ENCODE peak calls at places on chromosomes 1 and 21, in seven cellular contexts. D, I, X, Y, F, W and Z are unnamed samples.

GRCh38 chr1:146019225-146020057 is 2.1 kb downstream of the HJV start:
- DNase-seq in D (no peak), I (no peak), X (no peak), Y (no peak), F (no peak), W (no peak), Z (no peak)

GRCh38 chr21:17901458-17902092 is 82.4 kb upstream of the C21orf91 start:
- DNase-seq in D (no peak), I (no peak), X (no peak), Y (peak; percentile 23), F (no peak), W (no peak), Z (no peak)

GRCh38 chr21:23886828-23887708 is 1720.2 kb downstream of the MRPL39 start:
- DNase-seq in D (no peak), I (no peak), X (peak; percentile 11), Y (no peak), F (no peak), W (no peak), Z (no peak)

GRCh38 chr1:193754732-193755427 is 568.5 kb upstream of the B3GALT2 start:
- DNase-seq in D (no peak), I (no peak), X (no peak), Y (no peak), F (no peak), W (no peak), Z (no peak)

GRCh38 chr1:235883261-235883927 is 16.7 kb upstream of the LYST start:
- DNase-seq in D (no peak), I (no peak), X (no peak), Y (peak; percentile 76), F (no peak), W (peak; percentile 46), Z (no peak)

GRCh38 chr1:154178006-154178405 is 13.9 kb downstream of the TPM3 start:
- DNase-seq in D (no peak), I (no peak), X (peak; percentile 79), Y (no peak), F (no peak), W (no peak), Z (no peak)

GRCh38 chr1:181089777-181090505 is 1.4 kb downstream of the IER5 start:
- DNase-seq in D (no peak), I (no peak), X (peak; percentile 68), Y (no peak), F (peak; percentile 30), W (peak; percentile 80), Z (no peak)

GRCh38 chr1:210646258-210646616 is 317.5 kb downstream of the HHAT start:
- DNase-seq in D (no peak), I (no peak), X (no peak), Y (no peak), F (no peak), W (no peak), Z (no peak)

GRCh38 chr1:75125161-75125681 is 9.0 kb upstream of the LHX8 start:
- DNase-seq in D (no peak), I (no peak), X (no peak), Y (no peak), F (no peak), W (no peak), Z (no peak)

GRCh38 chr1:201539561-201540404 is 856 bp downstream of the NAV1 start:
- DNase-seq in D (no peak), I (no peak), X (peak; percentile 44), Y (no peak), F (no peak), W (peak; percentile 77), Z (no peak)

GRCh38 chr1:227563319-227564201 is at the start of gene ZNF678:
- DNase-seq in D (peak; percentile 85), I (peak; percentile 96), X (peak; percentile 100), Y (peak; percentile 80), F (peak; percentile 91), W (peak; percentile 99), Z (peak; percentile 91)

GRCh38 chr1:48530727-48531351 is 58.8 kb upstream of the SPATA6 start:
- DNase-seq in D (peak; percentile 85), I (peak; percentile 33), X (peak; percentile 83), Y (no peak), F (peak; percentile 59), W (peak; percentile 50), Z (peak; percentile 13)

GRCh38 chr1:1891349-1892078 is 627 bp upstream of the GNB1 start:
- DNase-seq in D (no peak), I (peak; percentile 85), X (peak; percentile 98), Y (no peak), F (peak; percentile 42), W (peak; percentile 92), Z (peak; percentile 91)

DNA sequence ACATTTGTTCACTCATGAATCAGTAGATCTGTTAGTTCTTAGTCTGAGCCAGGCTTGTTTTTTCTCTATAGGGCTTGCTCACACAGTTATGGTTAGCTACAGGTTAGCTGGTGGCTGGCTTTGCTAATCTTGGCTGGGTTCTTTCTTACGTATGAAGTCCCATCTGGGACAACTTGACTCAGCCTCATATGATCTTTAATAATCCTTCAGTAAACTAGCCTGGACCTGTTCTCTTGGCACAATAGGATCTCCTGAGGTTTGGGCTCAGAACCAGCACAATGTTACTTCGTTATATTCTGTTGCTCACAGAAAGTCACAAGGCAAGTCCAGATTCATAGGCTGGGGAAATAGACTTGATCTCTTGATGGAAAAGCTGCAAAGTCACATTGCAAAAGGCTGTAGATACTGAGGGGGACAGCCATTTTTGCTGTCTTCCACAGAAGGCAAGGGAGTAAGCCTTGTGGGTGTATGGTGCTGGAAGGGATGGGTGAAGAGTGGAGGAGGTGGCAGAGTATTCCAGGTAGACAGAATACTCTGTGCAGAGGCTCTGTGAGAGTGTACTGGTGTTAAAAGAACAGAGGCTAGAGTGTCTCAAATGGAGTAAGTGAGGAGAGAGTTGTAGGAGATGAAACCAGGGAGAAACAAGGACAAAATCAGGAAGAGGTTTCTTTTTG is 24.4 kb downstream of the EFCAB7 start:
- DNase-seq in D (no peak), I (no peak), X (no peak), Y (no peak), F (no peak), W (no peak), Z (no peak)
- TF ChIP-seq TAF1 in D (no peak), I (no peak), X (no peak), Y (no peak), F (no peak), W (no peak), Z (no peak)

GRCh38 chr1:20138346-20138745 is 777 bp upstream of the PLA2G2F start:
- DNase-seq in D (no peak), I (no peak), X (no peak), Y (no peak), F (no peak), W (no peak), Z (no peak)

GRCh38 chr1:20141466-20141865 is 2.3 kb downstream of the PLA2G2F start:
- DNase-seq in D (no peak), I (no peak), X (no peak), Y (no peak), F (no peak), W (no peak), Z (no peak)

GRCh38 chr1:20141001-20141400 is 1.9 kb downstream of the PLA2G2F start:
- DNase-seq in D (no peak), I (no peak), X (no peak), Y (no peak), F (no peak), W (no peak), Z (no peak)

GRCh38 chr1:20138961-20139550 is at the start of gene PLA2G2F:
- DNase-seq in D (no peak), I (no peak), X (no peak), Y (no peak), F (no peak), W (no peak), Z (no peak)

GRCh38 chr1:20139776-20140612 is 871 bp downstream of the PLA2G2F start:
- DNase-seq in D (no peak), I (no peak), X (no peak), Y (no peak), F (no peak), W (no peak), Z (no peak)
- TF ChIP-seq POLR2AphosphoS5 in D (no peak), I (no peak), X (no peak), Y (no peak), F (no peak), W (no peak), Z (no peak)

GRCh38 chr1:214067853-214068703 is 80.3 kb downstream of the PROX1 start:
- DNase-seq in D (no peak), I (no peak), X (no peak), Y (no peak), F (peak; percentile 74), W (no peak), Z (no peak)

GRCh38 chr1:214074477-214074876 is 86.7 kb downstream of the PROX1 start:
- DNase-seq in D (no peak), I (no peak), X (no peak), Y (no peak), F (no peak), W (no peak), Z (no peak)

GRCh38 chr1:214072758-214073157 is 85.0 kb downstream of the PROX1 start:
- DNase-seq in D (no peak), I (no peak), X (no peak), Y (no peak), F (no peak), W (no peak), Z (no peak)

GRCh38 chr1:214068979-214069378 is 81.2 kb downstream of the PROX1 start:
- DNase-seq in D (no peak), I (no peak), X (no peak), Y (no peak), F (peak; percentile 68), W (no peak), Z (no peak)

DNA sequence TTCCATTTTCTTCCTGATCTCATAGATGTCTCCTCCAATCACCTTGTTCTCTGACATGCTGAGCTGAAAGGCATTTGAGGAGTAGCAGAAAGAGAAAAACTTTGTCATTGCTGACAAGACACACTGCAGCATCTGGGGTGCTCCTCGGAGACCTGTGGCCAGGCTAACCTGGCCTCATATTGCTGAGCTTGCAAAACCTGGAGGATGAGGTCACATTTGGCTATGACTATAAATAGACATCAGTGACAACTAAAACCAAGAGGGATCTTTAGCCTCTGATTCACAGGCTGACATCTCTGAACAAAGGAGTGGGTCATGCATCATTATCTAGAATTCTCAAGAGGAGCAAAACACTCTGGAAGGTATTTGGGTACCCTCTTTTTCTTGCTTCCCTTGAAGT is 83.7 kb downstream of the PROX1 start:
- DNase-seq in D (no peak), I (no peak), X (no peak), Y (no peak), F (peak; percentile 13), W (no peak), Z (no peak)
- TF ChIP-seq TAF1 in D (no peak), I (no peak), X (no peak), Y (no peak), F (no peak), W (no peak), Z (no peak)

DNA sequence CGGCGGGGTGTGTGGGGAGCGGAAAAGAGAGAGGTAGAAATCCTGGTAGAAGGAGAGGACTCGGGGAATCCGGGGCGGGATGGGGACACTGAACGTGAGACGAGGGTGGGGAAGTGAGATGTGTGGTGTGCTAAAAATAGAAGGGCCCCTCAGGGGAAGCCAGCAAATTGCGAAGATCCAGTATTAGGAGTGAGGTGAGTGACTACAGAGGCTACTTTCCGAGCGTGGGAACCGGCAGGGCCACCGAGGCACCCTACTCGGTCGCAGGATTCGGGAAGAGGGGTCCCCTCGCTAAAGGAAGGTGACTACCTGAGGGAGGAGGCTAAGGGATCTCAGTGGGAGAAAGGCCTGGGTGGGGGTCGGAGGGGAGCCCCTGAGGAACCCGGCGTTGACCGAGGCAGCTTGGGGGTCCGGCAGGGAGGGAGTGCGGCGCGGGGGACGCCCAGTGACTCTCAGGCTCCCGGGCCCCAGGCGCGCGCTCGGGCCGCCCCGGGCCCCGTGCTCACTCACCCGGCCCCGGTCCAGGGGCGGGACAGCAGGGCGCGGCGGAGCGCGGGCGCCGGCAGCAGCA is 318 bp downstream of the ALDH4A1 start:
- DNase-seq in D (no peak), I (no peak), X (no peak), Y (no peak), F (no peak), W (no peak), Z (no peak)
- TF ChIP-seq POLR2AphosphoS5 in D (peak; percentile 51), I (no peak), X (peak; percentile 13), Y (peak; percentile 15), F (peak; percentile 68), W (no peak), Z (no peak)

GRCh38 chr1:199861020-199861795 is 166.3 kb upstream of the NR5A2 start:
- DNase-seq in D (no peak), I (no peak), X (no peak), Y (no peak), F (no peak), W (no peak), Z (no peak)
- TF ChIP-seq TAF1 in D (no peak), I (no peak), X (no peak), Y (no peak), F (no peak), W (no peak), Z (no peak)